ENCODE peak calls at places on chromosomes 6 and 20, in six cellular contexts. One of them, this sample, is unnamed.

GRCh38 chr6:170378502-170378901 is 71.9 kb downstream of the FAM120B start:
- DNase-seq in NCI-H345: no peak
- DNase-seq in stimulated activated CD4-positive, alpha-beta T cell treated with anti-CD3 and anti-CD28 coated beads, Interleukin-1b, Interleukin-23, amount 100 ng/mL, for 4 hours: no peak
- DNase-seq in activated CD4-positive, alpha-beta T cell treated with anti-CD3 and anti-CD28 coated beads for 4 hours: no peak
- DNase-seq in AG08395: no peak
- DNase-seq in cardiac muscle cell: no peak
- DNase-seq in this sample: no peak

GRCh38 chr6:38427492-38428210 is 212.1 kb downstream of the BTBD9 start:
- DNase-seq in stimulated activated CD4-positive, alpha-beta T cell treated with anti-CD3 and anti-CD28 coated beads, Interleukin-1b, Interleukin-23, amount 100 ng/mL, for 4 hours: no peak
- DNase-seq in AG08395: no peak
- DNase-seq in cardiac muscle cell: no peak
- DNase-seq in NCI-H345: no peak
- DNase-seq in activated CD4-positive, alpha-beta T cell treated with anti-CD3 and anti-CD28 coated beads for 4 hours: no peak
- DNase-seq in this sample: no peak

GRCh38 chr20:1827974-1828785 is 67.0 kb upstream of the SIRPA start:
- DNase-seq in cardiac muscle cell: no peak
- DNase-seq in stimulated activated CD4-positive, alpha-beta T cell treated with anti-CD3 and anti-CD28 coated beads, Interleukin-1b, Interleukin-23, amount 100 ng/mL, for 4 hours: no peak
- DNase-seq in AG08395: no peak
- DNase-seq in NCI-H345: no peak
- DNase-seq in activated CD4-positive, alpha-beta T cell treated with anti-CD3 and anti-CD28 coated beads for 4 hours: no peak
- DNase-seq in this sample: peak; percentile 73

GRCh38 chr20:33282991-33283555 is at the start of gene BPIFB1:
- DNase-seq in AG08395: no peak
- DNase-seq in NCI-H345: no peak
- DNase-seq in activated CD4-positive, alpha-beta T cell treated with anti-CD3 and anti-CD28 coated beads for 4 hours: no peak
- DNase-seq in stimulated activated CD4-positive, alpha-beta T cell treated with anti-CD3 and anti-CD28 coated beads, Interleukin-1b, Interleukin-23, amount 100 ng/mL, for 4 hours: no peak
- DNase-seq in cardiac muscle cell: no peak
- DNase-seq in this sample: no peak

GRCh38 chr6:56713285-56713684 is 70.6 kb upstream of the DST start:
- DNase-seq in stimulated activated CD4-positive, alpha-beta T cell treated with anti-CD3 and anti-CD28 coated beads, Interleukin-1b, Interleukin-23, amount 100 ng/mL, for 4 hours: no peak
- DNase-seq in AG08395: peak; percentile 79
- DNase-seq in cardiac muscle cell: no peak
- DNase-seq in activated CD4-positive, alpha-beta T cell treated with anti-CD3 and anti-CD28 coated beads for 4 hours: no peak
- DNase-seq in NCI-H345: no peak
- DNase-seq in this sample: peak; percentile 76

GRCh38 chr20:37986873-37987601 is 46.2 kb downstream of the TTI1 start:
- DNase-seq in activated CD4-positive, alpha-beta T cell treated with anti-CD3 and anti-CD28 coated beads for 4 hours: no peak
- DNase-seq in AG08395: peak; percentile 82
- DNase-seq in stimulated activated CD4-positive, alpha-beta T cell treated with anti-CD3 and anti-CD28 coated beads, Interleukin-1b, Interleukin-23, amount 100 ng/mL, for 4 hours: no peak
- DNase-seq in cardiac muscle cell: peak; percentile 83
- DNase-seq in NCI-H345: no peak
- DNase-seq in this sample: peak; percentile 63

GRCh38 chr20:6209093-6209492 is 86.3 kb upstream of the FERMT1 start:
- DNase-seq in NCI-H345: no peak
- DNase-seq in cardiac muscle cell: no peak
- DNase-seq in activated CD4-positive, alpha-beta T cell treated with anti-CD3 and anti-CD28 coated beads for 4 hours: no peak
- DNase-seq in AG08395: no peak
- DNase-seq in stimulated activated CD4-positive, alpha-beta T cell treated with anti-CD3 and anti-CD28 coated beads, Interleukin-1b, Interleukin-23, amount 100 ng/mL, for 4 hours: no peak
- DNase-seq in this sample: no peak

GRCh38 chr20:6660441-6660840 is 107.0 kb upstream of the BMP2 start:
- DNase-seq in stimulated activated CD4-positive, alpha-beta T cell treated with anti-CD3 and anti-CD28 coated beads, Interleukin-1b, Interleukin-23, amount 100 ng/mL, for 4 hours: no peak
- DNase-seq in NCI-H345: no peak
- DNase-seq in AG08395: no peak
- DNase-seq in activated CD4-positive, alpha-beta T cell treated with anti-CD3 and anti-CD28 coated beads for 4 hours: no peak
- DNase-seq in cardiac muscle cell: no peak
- DNase-seq in this sample: no peak

GRCh38 chr6:149905371-149905910 is 7.5 kb upstream of the RAET1E start:
- DNase-seq in activated CD4-positive, alpha-beta T cell treated with anti-CD3 and anti-CD28 coated beads for 4 hours: no peak
- DNase-seq in stimulated activated CD4-positive, alpha-beta T cell treated with anti-CD3 and anti-CD28 coated beads, Interleukin-1b, Interleukin-23, amount 100 ng/mL, for 4 hours: no peak
- DNase-seq in AG08395: no peak
- DNase-seq in cardiac muscle cell: no peak
- DNase-seq in NCI-H345: no peak
- DNase-seq in this sample: no peak

GRCh38 chr6:17768388-17768787 is 61.7 kb upstream of the NUP153 start:
- DNase-seq in NCI-H345: no peak
- DNase-seq in stimulated activated CD4-positive, alpha-beta T cell treated with anti-CD3 and anti-CD28 coated beads, Interleukin-1b, Interleukin-23, amount 100 ng/mL, for 4 hours: no peak
- DNase-seq in AG08395: no peak
- DNase-seq in cardiac muscle cell: peak; percentile 66
- DNase-seq in activated CD4-positive, alpha-beta T cell treated with anti-CD3 and anti-CD28 coated beads for 4 hours: no peak
- DNase-seq in this sample: peak; percentile 26

GRCh38 chr6:129100164-129100563 is 217.2 kb downstream of the LAMA2 start:
- DNase-seq in activated CD4-positive, alpha-beta T cell treated with anti-CD3 and anti-CD28 coated beads for 4 hours: no peak
- DNase-seq in cardiac muscle cell: no peak
- DNase-seq in NCI-H345: no peak
- DNase-seq in AG08395: no peak
- DNase-seq in stimulated activated CD4-positive, alpha-beta T cell treated with anti-CD3 and anti-CD28 coated beads, Interleukin-1b, Interleukin-23, amount 100 ng/mL, for 4 hours: no peak
- DNase-seq in this sample: no peak

GRCh38 chr6:133169901-133170300 is 71.3 kb upstream of the EYA4 start:
- DNase-seq in stimulated activated CD4-positive, alpha-beta T cell treated with anti-CD3 and anti-CD28 coated beads, Interleukin-1b, Interleukin-23, amount 100 ng/mL, for 4 hours: no peak
- DNase-seq in cardiac muscle cell: no peak
- DNase-seq in AG08395: no peak
- DNase-seq in activated CD4-positive, alpha-beta T cell treated with anti-CD3 and anti-CD28 coated beads for 4 hours: no peak
- DNase-seq in NCI-H345: no peak
- DNase-seq in this sample: no peak

GRCh38 chr6:146240307-146240706 is 211.4 kb downstream of the GRM1 start:
- DNase-seq in NCI-H345: no peak
- DNase-seq in stimulated activated CD4-positive, alpha-beta T cell treated with anti-CD3 and anti-CD28 coated beads, Interleukin-1b, Interleukin-23, amount 100 ng/mL, for 4 hours: no peak
- DNase-seq in AG08395: no peak
- DNase-seq in cardiac muscle cell: no peak
- DNase-seq in activated CD4-positive, alpha-beta T cell treated with anti-CD3 and anti-CD28 coated beads for 4 hours: no peak
- DNase-seq in this sample: no peak

GRCh38 chr6:149233056-149233715 is 84.3 kb upstream of the TAB2 start:
- DNase-seq in NCI-H345: peak; percentile 33
- DNase-seq in cardiac muscle cell: no peak
- DNase-seq in activated CD4-positive, alpha-beta T cell treated with anti-CD3 and anti-CD28 coated beads for 4 hours: peak; percentile 53
- DNase-seq in AG08395: peak; percentile 78
- DNase-seq in stimulated activated CD4-positive, alpha-beta T cell treated with anti-CD3 and anti-CD28 coated beads, Interleukin-1b, Interleukin-23, amount 100 ng/mL, for 4 hours: no peak
- DNase-seq in this sample: peak; percentile 64

GRCh38 chr20:48661575-48662473 is 166.0 kb downstream of the PREX1 start:
- DNase-seq in stimulated activated CD4-positive, alpha-beta T cell treated with anti-CD3 and anti-CD28 coated beads, Interleukin-1b, Interleukin-23, amount 100 ng/mL, for 4 hours: no peak
- DNase-seq in cardiac muscle cell: no peak
- DNase-seq in AG08395: no peak
- DNase-seq in NCI-H345: no peak
- DNase-seq in activated CD4-positive, alpha-beta T cell treated with anti-CD3 and anti-CD28 coated beads for 4 hours: no peak
- DNase-seq in this sample: no peak

GRCh38 chr6:4936681-4937041 is 67.2 kb downstream of the RPP40 start:
- DNase-seq in cardiac muscle cell: peak; percentile 47
- DNase-seq in NCI-H345: peak; percentile 0
- DNase-seq in stimulated activated CD4-positive, alpha-beta T cell treated with anti-CD3 and anti-CD28 coated beads, Interleukin-1b, Interleukin-23, amount 100 ng/mL, for 4 hours: no peak
- DNase-seq in activated CD4-positive, alpha-beta T cell treated with anti-CD3 and anti-CD28 coated beads for 4 hours: no peak
- DNase-seq in AG08395: peak; percentile 50
- DNase-seq in this sample: peak; percentile 40

GRCh38 chr6:55445648-55446204 is 118.5 kb downstream of the GFRAL start:
- DNase-seq in cardiac muscle cell: peak; percentile 55
- DNase-seq in stimulated activated CD4-positive, alpha-beta T cell treated with anti-CD3 and anti-CD28 coated beads, Interleukin-1b, Interleukin-23, amount 100 ng/mL, for 4 hours: no peak
- DNase-seq in AG08395: peak; percentile 29
- DNase-seq in activated CD4-positive, alpha-beta T cell treated with anti-CD3 and anti-CD28 coated beads for 4 hours: no peak
- DNase-seq in NCI-H345: no peak
- DNase-seq in this sample: peak; percentile 18

GRCh38 chr6:391559-392440 is at the start of gene IRF4:
- DNase-seq in cardiac muscle cell: no peak
- DNase-seq in AG08395: no peak
- DNase-seq in NCI-H345: no peak
- DNase-seq in activated CD4-positive, alpha-beta T cell treated with anti-CD3 and anti-CD28 coated beads for 4 hours: peak; percentile 85
- DNase-seq in stimulated activated CD4-positive, alpha-beta T cell treated with anti-CD3 and anti-CD28 coated beads, Interleukin-1b, Interleukin-23, amount 100 ng/mL, for 4 hours: peak; percentile 77
- DNase-seq in this sample: no peak

GRCh38 chr20:57195759-57196100 is 70.7 kb downstream of the BMP7 start:
- DNase-seq in cardiac muscle cell: no peak
- DNase-seq in activated CD4-positive, alpha-beta T cell treated with anti-CD3 and anti-CD28 coated beads for 4 hours: no peak
- DNase-seq in NCI-H345: no peak
- DNase-seq in stimulated activated CD4-positive, alpha-beta T cell treated with anti-CD3 and anti-CD28 coated beads, Interleukin-1b, Interleukin-23, amount 100 ng/mL, for 4 hours: no peak
- DNase-seq in AG08395: no peak
- DNase-seq in this sample: no peak

GRCh38 chr6:10347561-10348327 is 67.1 kb downstream of the TFAP2A start:
- DNase-seq in cardiac muscle cell: no peak
- DNase-seq in NCI-H345: no peak
- DNase-seq in stimulated activated CD4-positive, alpha-beta T cell treated with anti-CD3 and anti-CD28 coated beads, Interleukin-1b, Interleukin-23, amount 100 ng/mL, for 4 hours: no peak
- DNase-seq in activated CD4-positive, alpha-beta T cell treated with anti-CD3 and anti-CD28 coated beads for 4 hours: no peak
- DNase-seq in AG08395: peak; percentile 15
- DNase-seq in this sample: peak; percentile 55

This sample was measured in AG20443.